ENCODE peak calls at places on chromosomes 13 and 19, in four cellular contexts. One of them, this sample, is unnamed.

GRCh38 chr19:47848871-47849473 is 10.1 kb upstream of the TPRX2 start:
- DNase-seq in HepG2: peak; percentile 15
- DNase-seq in GM12878: no peak
- DNase-seq in SK-N-SH: peak; percentile 33
- DNase-seq in this sample: peak; percentile 47

GRCh38 chr19:55080121-55080914 is 4.6 kb downstream of the EPS8L1 start:
- DNase-seq in GM12878: no peak
- DNase-seq in HepG2: peak; percentile 35
- DNase-seq in SK-N-SH: peak; percentile 96
- DNase-seq in this sample: peak; percentile 89

GRCh38 chr13:27920677-27921420 is 1.0 kb downstream of the PDX1 start:
- DNase-seq in SK-N-SH: peak; percentile 39
- DNase-seq in GM12878: no peak
- DNase-seq in HepG2: no peak
- DNase-seq in this sample: peak; percentile 6

GRCh38 chr19:2385053-2385721 is 25.1 kb downstream of the TMPRSS9 start:
- DNase-seq in HepG2: peak; percentile 81
- DNase-seq in SK-N-SH: peak; percentile 95
- DNase-seq in GM12878: no peak
- DNase-seq in this sample: peak; percentile 84

GRCh38 chr19:35460608-35461007 is 12.6 kb downstream of the FFAR2 start:
- DNase-seq in HepG2: no peak
- DNase-seq in SK-N-SH: no peak
- DNase-seq in GM12878: no peak
- DNase-seq in this sample: no peak

GRCh38 chr13:84985860-84986259 is 813.4 kb downstream of the SLITRK6 start:
- DNase-seq in HepG2: no peak
- DNase-seq in GM12878: no peak
- DNase-seq in SK-N-SH: no peak
- DNase-seq in this sample: peak; percentile 3

GRCh38 chr13:25882732-25883357 is 169.0 kb downstream of the SHISA2 start:
- DNase-seq in SK-N-SH: peak; percentile 15
- DNase-seq in GM12878: no peak
- DNase-seq in HepG2: no peak
- DNase-seq in this sample: no peak

GRCh38 chr13:46871557-46871956 is 25.3 kb downstream of the HTR2A start:
- DNase-seq in SK-N-SH: no peak
- DNase-seq in GM12878: no peak
- DNase-seq in HepG2: no peak
- DNase-seq in this sample: no peak

GRCh38 chr19:48190288-48191284 is 20.1 kb downstream of the ZSWIM9 start:
- DNase-seq in HepG2: peak; percentile 29
- DNase-seq in SK-N-SH: no peak
- DNase-seq in GM12878: no peak
- DNase-seq in this sample: no peak

GRCh38 chr19:12899891-12900518 is 9.0 kb downstream of the GCDH start:
- DNase-seq in HepG2: no peak
- DNase-seq in SK-N-SH: no peak
- DNase-seq in GM12878: peak; percentile 61
- DNase-seq in this sample: no peak

GRCh38 chr13:113219311-113219940 is 10.0 kb downstream of the CUL4A start:
- DNase-seq in GM12878: no peak
- DNase-seq in HepG2: no peak
- DNase-seq in SK-N-SH: no peak
- DNase-seq in this sample: no peak

GRCh38 chr13:51804295-51805172 is 571 bp upstream of the DHRS12 start:
- DNase-seq in GM12878: no peak
- DNase-seq in SK-N-SH: peak; percentile 47
- DNase-seq in HepG2: no peak
- DNase-seq in this sample: no peak

GRCh38 chr19:19064098-19064722 is 416 bp downstream of the SLC25A42 start:
- DNase-seq in GM12878: no peak
- DNase-seq in SK-N-SH: peak; percentile 91
- DNase-seq in HepG2: no peak
- DNase-seq in this sample: peak; percentile 56

GRCh38 chr13:27461940-27462584 is 11.7 kb upstream of the MTIF3 start:
- DNase-seq in SK-N-SH: no peak
- DNase-seq in HepG2: no peak
- DNase-seq in GM12878: no peak
- DNase-seq in this sample: no peak

GRCh38 chr13:57044910-57045309 is 95.8 kb upstream of the PRR20A start:
- DNase-seq in HepG2: no peak
- DNase-seq in GM12878: no peak
- DNase-seq in SK-N-SH: no peak
- DNase-seq in this sample: no peak

GRCh38 chr19:30170081-30170480 is 202.1 kb upstream of the ZNF536 start:
- DNase-seq in HepG2: no peak
- DNase-seq in SK-N-SH: no peak
- DNase-seq in GM12878: no peak
- DNase-seq in this sample: no peak

GRCh38 chr13:113853518-113854237 is 10.2 kb downstream of the GAS6 start:
- DNase-seq in SK-N-SH: no peak
- DNase-seq in HepG2: no peak
- DNase-seq in GM12878: no peak
- DNase-seq in this sample: no peak

GRCh38 chr13:76637651-76638111 is 248.5 kb downstream of the KCTD12 start:
- DNase-seq in GM12878: no peak
- DNase-seq in HepG2: no peak
- DNase-seq in SK-N-SH: peak; percentile 16
- DNase-seq in this sample: no peak

GRCh38 chr19:32606289-32606688 is 25.3 kb downstream of the PDCD5 start:
- DNase-seq in HepG2: no peak
- DNase-seq in SK-N-SH: no peak
- DNase-seq in GM12878: no peak
- DNase-seq in this sample: no peak

GRCh38 chr19:40225440-40226305 is 816 bp downstream of the CCNP start:
- DNase-seq in HepG2: peak; percentile 25
- DNase-seq in SK-N-SH: no peak
- DNase-seq in GM12878: no peak
- DNase-seq in this sample: no peak

GRCh38 chr19:46481947-46482346 is 10.6 kb upstream of the PNMA8A start:
- DNase-seq in SK-N-SH: no peak
- DNase-seq in HepG2: no peak
- DNase-seq in GM12878: no peak
- DNase-seq in this sample: no peak

GRCh38 chr19:35959968-35960320 is 23.8 kb downstream of the LRFN3 start:
- DNase-seq in SK-N-SH: no peak
- DNase-seq in HepG2: no peak
- DNase-seq in GM12878: no peak
- DNase-seq in this sample: no peak

GRCh38 chr19:31312004-31312403 is 37.2 kb downstream of the TSHZ3 start:
- DNase-seq in HepG2: no peak
- DNase-seq in SK-N-SH: no peak
- DNase-seq in GM12878: no peak
- DNase-seq in this sample: no peak

GRCh38 chr13:76884167-76884566 is 2.0 kb downstream of the KCTD12 start:
- DNase-seq in SK-N-SH: no peak
- DNase-seq in HepG2: no peak
- DNase-seq in GM12878: no peak
- DNase-seq in this sample: no peak

GRCh38 chr19:37333457-37333856 is 37.4 kb upstream of the ZNF527 start:
- DNase-seq in GM12878: no peak
- DNase-seq in SK-N-SH: no peak
- DNase-seq in HepG2: no peak
- DNase-seq in this sample: no peak

GRCh38 chr19:10086032-10086903 is at the start of gene SHFL:
- DNase-seq in GM12878: no peak
- DNase-seq in HepG2: peak; percentile 40
- DNase-seq in SK-N-SH: peak; percentile 95
- DNase-seq in this sample: peak; percentile 44

GRCh38 chr19:45901432-45901903 is 945 bp downstream of the MYPOP start:
- DNase-seq in SK-N-SH: peak; percentile 71
- DNase-seq in GM12878: no peak
- DNase-seq in HepG2: no peak
- DNase-seq in this sample: no peak

GRCh38 chr13:80618777-80619176 is 277.9 kb upstream of the SPRY2 start:
- DNase-seq in HepG2: no peak
- DNase-seq in GM12878: no peak
- DNase-seq in SK-N-SH: no peak
- DNase-seq in this sample: no peak

GRCh38 chr13:44015133-44015532 is 135.4 kb downstream of the LACC1 start:
- DNase-seq in GM12878: no peak
- DNase-seq in HepG2: no peak
- DNase-seq in SK-N-SH: no peak
- DNase-seq in this sample: no peak

GRCh38 chr13:110408286-110408685 is 101.2 kb downstream of the COL4A2 start:
- DNase-seq in GM12878: no peak
- DNase-seq in SK-N-SH: no peak
- DNase-seq in HepG2: no peak
- DNase-seq in this sample: no peak

GRCh38 chr19:8484331-8484894 is 18.0 kb downstream of the PRAM1 start:
- DNase-seq in GM12878: no peak
- DNase-seq in HepG2: no peak
- DNase-seq in SK-N-SH: no peak
- DNase-seq in this sample: no peak

GRCh38 chr13:23547000-23547590 is 23.1 kb upstream of the TNFRSF19 start:
- DNase-seq in GM12878: no peak
- DNase-seq in SK-N-SH: no peak
- DNase-seq in HepG2: no peak
- DNase-seq in this sample: no peak

GRCh38 chr19:1377965-1378785 is 5.5 kb upstream of the NDUFS7 start:
- DNase-seq in GM12878: no peak
- DNase-seq in SK-N-SH: no peak
- DNase-seq in HepG2: no peak
- DNase-seq in this sample: no peak

GRCh38 chr13:105432408-105432807 is 1103.1 kb downstream of the EFNB2 start:
- DNase-seq in GM12878: no peak
- DNase-seq in SK-N-SH: no peak
- DNase-seq in HepG2: no peak
- DNase-seq in this sample: no peak

GRCh38 chr19:40756502-40757110 is 5.6 kb downstream of the SNRPA start:
- DNase-seq in SK-N-SH: no peak
- DNase-seq in GM12878: no peak
- DNase-seq in HepG2: no peak
- DNase-seq in this sample: no peak

GRCh38 chr13:23867027-23867491 is 22.1 kb downstream of the MIPEP start:
- DNase-seq in GM12878: no peak
- DNase-seq in SK-N-SH: no peak
- DNase-seq in HepG2: no peak
- DNase-seq in this sample: peak; percentile 17

DNA sequence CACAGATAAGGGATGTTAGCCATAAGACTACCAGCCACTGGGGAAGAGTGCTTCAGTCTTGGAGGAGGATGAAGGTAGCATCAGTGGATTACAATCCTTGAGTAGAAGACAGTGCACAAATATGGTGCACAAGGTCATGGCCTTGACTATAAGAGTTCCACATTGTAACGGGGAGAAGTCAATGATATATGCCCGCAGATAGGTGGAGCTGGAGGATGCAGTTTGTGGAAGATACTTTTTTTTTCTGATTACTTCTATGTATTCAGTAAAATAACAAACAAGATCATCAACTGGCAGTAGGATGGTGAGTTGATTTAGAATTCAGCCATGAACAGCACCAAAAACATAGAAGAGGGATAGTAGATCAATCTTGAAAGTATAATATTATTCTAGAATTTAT is 926.8 kb upstream of the MIR17HG start:
- DNase-seq in HepG2: no peak
- DNase-seq in GM12878: no peak
- DNase-seq in SK-N-SH: no peak
- DNase-seq in this sample: no peak
- TF ChIP-seq CHD2 in HepG2: no peak
- TF ChIP-seq CHD2 in GM12878: no peak
- TF ChIP-seq CHD2 in SK-N-SH: no peak
- TF ChIP-seq CHD2 in this sample: no peak

DNA sequence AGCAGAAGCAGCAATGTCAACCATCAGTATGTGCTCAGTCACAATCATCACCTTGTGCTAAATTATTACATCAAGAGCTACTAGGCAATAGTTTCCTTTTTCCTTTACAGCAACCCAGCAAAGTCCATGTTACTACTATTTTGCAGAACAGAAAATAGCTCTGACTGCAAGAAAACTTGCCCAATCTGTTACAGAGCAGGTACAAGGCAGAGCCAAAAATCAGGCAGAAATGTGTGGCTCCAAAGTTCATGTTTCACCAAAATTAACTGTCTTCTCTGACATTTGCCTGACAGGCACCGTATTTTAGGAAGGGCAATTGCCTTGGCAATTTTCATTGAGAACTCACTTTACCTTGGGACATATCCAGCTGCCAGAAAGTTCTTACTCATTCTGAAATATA is 177.6 kb upstream of the TMTC4 start:
- DNase-seq in SK-N-SH: no peak
- DNase-seq in GM12878: no peak
- DNase-seq in HepG2: no peak
- DNase-seq in this sample: no peak
- TF ChIP-seq PBX3 in SK-N-SH: no peak
- TF ChIP-seq PBX3 in GM12878: no peak
- TF ChIP-seq PBX3 in HepG2: no peak
- TF ChIP-seq PBX3 in this sample: no peak

GRCh38 chr19:4896372-4896771 is 6.3 kb downstream of the ARRDC5 start:
- DNase-seq in HepG2: no peak
- DNase-seq in SK-N-SH: no peak
- DNase-seq in GM12878: no peak
- DNase-seq in this sample: no peak

GRCh38 chr19:4902796-4903195 is at the start of gene ARRDC5:
- DNase-seq in SK-N-SH: no peak
- DNase-seq in GM12878: no peak
- DNase-seq in HepG2: no peak
- DNase-seq in this sample: no peak

GRCh38 chr19:4897146-4897545 is 5.5 kb downstream of the ARRDC5 start:
- DNase-seq in HepG2: no peak
- DNase-seq in SK-N-SH: no peak
- DNase-seq in GM12878: no peak
- DNase-seq in this sample: no peak
- TF ChIP-seq CHD2 in HepG2: no peak
- TF ChIP-seq CHD2 in SK-N-SH: no peak
- TF ChIP-seq CHD2 in GM12878: no peak
- TF ChIP-seq CHD2 in this sample: no peak

DNA sequence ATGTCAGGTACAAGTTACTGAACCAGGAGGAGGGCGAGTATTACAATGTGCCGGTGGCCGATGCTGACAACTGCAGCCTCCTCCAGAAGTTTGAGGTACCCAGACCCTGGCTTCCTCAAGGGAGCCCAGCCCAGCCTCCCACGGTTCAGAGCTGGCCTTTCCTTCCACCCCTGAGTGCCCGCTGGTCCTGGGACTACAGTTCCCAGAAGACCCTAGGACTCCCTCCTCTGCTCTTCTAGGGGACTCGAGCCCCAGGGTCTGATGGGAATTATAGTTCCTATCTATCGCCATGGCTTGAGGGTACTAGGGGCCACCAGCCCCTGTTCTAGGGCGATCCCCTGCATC is 11.0 kb downstream of the PRKCG start:
- DNase-seq in HepG2: no peak
- DNase-seq in SK-N-SH: peak; percentile 76
- DNase-seq in GM12878: no peak
- DNase-seq in this sample: no peak
- TF ChIP-seq PBX3 in HepG2: no peak
- TF ChIP-seq PBX3 in SK-N-SH: no peak
- TF ChIP-seq PBX3 in GM12878: no peak
- TF ChIP-seq PBX3 in this sample: no peak

This sample was measured in A549.